ENCODE peak calls at places on chromosomes 12 and 14, in eight cellular contexts. T is hippocampal formation, P is Ammon's horn, E is heart right ventricle, N is C1 segment of cervical spinal cord, D is brain pericyte, H is EH, Z is GM10248. O is an unnamed sample.

GRCh38 chr12:4277205-4277543 is 3.6 kb downstream of the CCND2 start:
- DNase-seq in T (no peak), P (no peak), E (no peak), N (no peak), D (no peak), H (no peak), Z (no peak), O (no peak)

GRCh38 chr12:106128526-106129430 is 10.0 kb downstream of the NUAK1 start:
- DNase-seq in T (no peak), P (no peak), E (no peak), N (no peak), D (no peak), H (no peak), Z (no peak), O (no peak)

GRCh38 chr12:85654456-85654840 is 181.8 kb downstream of the RASSF9 start:
- DNase-seq in T (no peak), P (no peak), E (no peak), N (no peak), D (no peak), H (no peak), Z (no peak), O (no peak)

GRCh38 chr12:121513464-121514183 is 67.2 kb downstream of the KDM2B start:
- DNase-seq in T (no peak), P (no peak), E (no peak), N (no peak), D (no peak), H (peak; percentile 14), Z (peak; percentile 88), O (peak; percentile 34)

GRCh38 chr14:64594438-64594837 is 44.7 kb downstream of the PPP1R36 start:
- DNase-seq in T (no peak), P (no peak), E (no peak), N (no peak), D (no peak), H (no peak), Z (no peak), O (no peak)

GRCh38 chr12:124916370-124917134 is 2.1 kb upstream of the UBC start:
- DNase-seq in T (no peak), P (peak; percentile 88), E (no peak), N (no peak), D (no peak), H (peak; percentile 93), Z (no peak), O (peak; percentile 93)

GRCh38 chr14:45361727-45362126 is 108.7 kb upstream of the MIS18BP1 start:
- DNase-seq in T (no peak), P (no peak), E (no peak), N (no peak), D (no peak), H (no peak), Z (no peak), O (no peak)

GRCh38 chr12:105330938-105331804 is 680 bp downstream of the C12orf75 start:
- DNase-seq in T (no peak), P (peak; percentile 27), E (peak; percentile 17), N (no peak), D (no peak), H (peak; percentile 46), Z (peak; percentile 41), O (no peak)

GRCh38 chr14:105060751-105061427 is 4.3 kb downstream of the GPR132 start:
- DNase-seq in T (no peak), P (peak; percentile 56), E (no peak), N (peak; percentile 35), D (peak; percentile 87), H (no peak), Z (no peak), O (no peak)

GRCh38 chr12:119914666-119915065 is 37.5 kb upstream of the CIT start:
- DNase-seq in T (no peak), P (no peak), E (no peak), N (no peak), D (no peak), H (no peak), Z (no peak), O (no peak)

GRCh38 chr14:59631237-59631636 is 54.6 kb upstream of the CCDC175 start:
- DNase-seq in T (no peak), P (no peak), E (no peak), N (no peak), D (no peak), H (peak; percentile 5), Z (no peak), O (peak; percentile 25)

O was measured in HT1080.